ENCODE peak calls at places on chromosomes 2 and 18, in six cellular contexts. J, Q, W, R, H and K are unnamed samples.

GRCh38 chr2:45008296-45009129 is 739 bp downstream of the SIX2 start:
- DNase-seq in W (peak), R (peak), J (peak), H (peak), Q (no peak), K (no peak)

GRCh38 chr2:207385076-207385475 is 144.7 kb upstream of the CREB1 start:
- DNase-seq in W (no peak), Q (no peak), J (no peak), R (no peak), H (no peak), K (no peak)

GRCh38 chr2:29663266-29663665 is 258.1 kb downstream of the ALK start:
- DNase-seq in H (no peak), R (no peak), W (no peak), Q (no peak), J (no peak), K (no peak)

GRCh38 chr2:235609746-235610145 is 115.9 kb downstream of the AGAP1 start:
- DNase-seq in Q (no peak), R (no peak), J (no peak), H (no peak), W (no peak), K (no peak)

GRCh38 chr18:61464551-61465102 is 131.4 kb downstream of the CDH20 start:
- DNase-seq in J (no peak), Q (no peak), R (no peak), W (peak), H (no peak), K (no peak)

GRCh38 chr2:217166241-217166640 is 306.4 kb upstream of the TNP1 start:
- DNase-seq in H (no peak), R (peak), W (peak), J (peak), Q (no peak), K (peak)

GRCh38 chr18:59902180-59902992 is 2.6 kb downstream of the PMAIP1 start:
- DNase-seq in W (no peak), H (no peak), R (peak), J (no peak), Q (no peak), K (no peak)

GRCh38 chr2:10538224-10538894 is 90.2 kb upstream of the ODC1 start:
- DNase-seq in W (no peak), Q (no peak), R (peak), H (no peak), J (no peak), K (no peak)

GRCh38 chr2:129813404-129813803 is 166.1 kb upstream of the RAB6C start:
- DNase-seq in Q (no peak), H (no peak), W (no peak), R (peak), J (no peak), K (no peak)